ENCODE peak calls at places on chromosomes 6 and 20, in seven cellular contexts. W is RWPE1; Z is neural crest cell; T is H9; S is HCT116; D is aorta; H is central memory CD4-positive, alpha-beta T cell. N is an unnamed sample.

GRCh38 chr6:56101141-56101553 is 146.2 kb downstream of the COL21A1 start:
- DNase-seq in D (no peak), T (no peak), W (peak), Z (no peak), H (no peak), S (peak), N (peak)

GRCh38 chr6:157644043-157644810 is 178.8 kb upstream of the SNX9 start:
- DNase-seq in W (peak), Z (no peak), T (no peak), D (no peak), H (no peak), S (no peak), N (peak)

GRCh38 chr20:6122873-6123649 is at the start of gene FERMT1:
- DNase-seq in T (peak), D (peak), H (no peak), W (peak), Z (peak), S (peak), N (peak)

GRCh38 chr6:16730720-16731502 is 30.3 kb downstream of the ATXN1 start:
- DNase-seq in Z (no peak), H (peak), D (no peak), S (no peak), T (no peak), W (no peak), N (no peak)

GRCh38 chr6:18415671-18416340 is 28.7 kb downstream of the RNF144B start:
- DNase-seq in Z (no peak), H (no peak), T (no peak), D (no peak), W (no peak), S (no peak), N (peak)

GRCh38 chr6:56708810-56709597 is 66.3 kb upstream of the DST start:
- DNase-seq in D (no peak), Z (no peak), W (peak), H (no peak), T (no peak), S (peak), N (peak)

GRCh38 chr6:128265706-128266105 is 254.7 kb downstream of the PTPRK start:
- DNase-seq in S (no peak), W (no peak), Z (no peak), H (no peak), T (no peak), D (no peak), N (no peak)

GRCh38 chr6:63352587-63353281 is 33.0 kb upstream of the LGSN start:
- DNase-seq in W (peak), D (no peak), S (peak), H (no peak), Z (peak), T (peak), N (peak)

GRCh38 chr6:37882724-37883413 is 63.3 kb downstream of the ZFAND3 start:
- DNase-seq in H (no peak), Z (no peak), T (no peak), W (no peak), D (no peak), S (no peak), N (peak)

GRCh38 chr6:15642276-15642675 is 20.6 kb downstream of the DTNBP1 start:
- DNase-seq in T (peak), Z (no peak), D (no peak), H (no peak), S (no peak), W (no peak), N (peak)

GRCh38 chr6:78383968-78384367 is 483.4 kb upstream of the IRAK1BP1 start:
- DNase-seq in S (no peak), T (no peak), H (no peak), W (no peak), Z (no peak), D (no peak), N (no peak)

GRCh38 chr20:48049631-48050030 is 264.4 kb upstream of the SULF2 start:
- DNase-seq in Z (no peak), D (no peak), W (no peak), S (no peak), T (no peak), H (no peak), N (no peak)

GRCh38 chr6:100892116-100892515 is 11.0 kb upstream of the ASCC3 start:
- DNase-seq in D (no peak), Z (no peak), T (peak), H (no peak), S (no peak), W (no peak), N (no peak)